ENCODE peak calls at places on chromosomes 11 and 22, in five cellular contexts. S, U, O, B and Y are unnamed samples.

GRCh38 chr11:2424811-2425495 is 19.4 kb downstream of the TRPM5 start:
- DNase-seq in B (no peak), O (no peak), S (no peak), U (no peak), Y (no peak)

GRCh38 chr11:79199729-79200354 is 241.0 kb downstream of the TENM4 start:
- DNase-seq in S (no peak), B (no peak), U (no peak), O (no peak), Y (no peak)

GRCh38 chr22:30325724-30326703 is 727 bp downstream of the TBC1D10A start:
- DNase-seq in O (no peak), U (no peak), S (no peak), B (peak), Y (peak)

GRCh38 chr11:60788401-60789110 is 3.4 kb downstream of the MS4A10 start:
- DNase-seq in B (no peak), S (no peak), U (no peak), O (no peak), Y (no peak)

GRCh38 chr11:86047275-86047991 is 21.5 kb downstream of the PICALM start:
- DNase-seq in B (peak), U (no peak), S (no peak), O (no peak), Y (no peak)

GRCh38 chr22:37782340-37783168 is 25.2 kb upstream of the GCAT start:
- DNase-seq in S (no peak), O (no peak), U (no peak), B (peak), Y (no peak)

GRCh38 chr22:46828323-46829139 is 66.1 kb downstream of the TBC1D22A start:
- DNase-seq in S (no peak), U (no peak), B (no peak), O (no peak), Y (no peak)

GRCh38 chr22:45880732-45881523 is 96.0 kb downstream of the WNT7B start:
- DNase-seq in U (no peak), S (no peak), B (peak), O (no peak), Y (no peak)